ENCODE peak calls at places on chromosomes 1 and 21, in seven cellular contexts. One of them, this sample, is unnamed.

GRCh38 chr1:113818585-113818984 is 6.3 kb upstream of the RSBN1 start:
- DNase-seq in GM20000: no peak
- DNase-seq in A549: no peak
- DNase-seq in endothelial cell: no peak
- DNase-seq in WTC11: no peak
- DNase-seq in GM12865: no peak
- DNase-seq in AG04450: no peak
- DNase-seq in this sample: no peak

GRCh38 chr21:44893948-44894656 is 20.6 kb upstream of the PTTG1IP start:
- DNase-seq in GM20000: no peak
- DNase-seq in A549: no peak
- DNase-seq in endothelial cell: no peak
- DNase-seq in WTC11: no peak
- DNase-seq in GM12865: no peak
- DNase-seq in AG04450: no peak
- DNase-seq in this sample: peak; percentile 10

GRCh38 chr1:62433861-62434611 is 2.8 kb upstream of the USP1 start:
- DNase-seq in GM20000: no peak
- DNase-seq in A549: no peak
- DNase-seq in endothelial cell: no peak
- DNase-seq in WTC11: no peak
- DNase-seq in GM12865: peak; percentile 13
- DNase-seq in AG04450: no peak
- DNase-seq in this sample: no peak

GRCh38 chr1:198850196-198850595 is 211.4 kb downstream of the PTPRC start:
- DNase-seq in GM20000: no peak
- DNase-seq in A549: no peak
- DNase-seq in endothelial cell: no peak
- DNase-seq in WTC11: no peak
- DNase-seq in GM12865: no peak
- DNase-seq in AG04450: no peak
- DNase-seq in this sample: no peak

GRCh38 chr1:10736623-10737267 is 59.7 kb downstream of the CASZ1 start:
- DNase-seq in GM20000: no peak
- DNase-seq in A549: no peak
- DNase-seq in endothelial cell: no peak
- DNase-seq in WTC11: no peak
- DNase-seq in GM12865: no peak
- DNase-seq in AG04450: no peak
- DNase-seq in this sample: no peak

GRCh38 chr21:45453308-45453950 is 48.5 kb downstream of the COL18A1 start:
- DNase-seq in GM20000: no peak
- DNase-seq in A549: no peak
- DNase-seq in endothelial cell: no peak
- DNase-seq in WTC11: no peak
- DNase-seq in GM12865: no peak
- DNase-seq in AG04450: no peak
- DNase-seq in this sample: peak; percentile 9

GRCh38 chr1:66768935-66769334 is 16.7 kb downstream of the DYNLT5 start:
- DNase-seq in GM20000: no peak
- DNase-seq in A549: no peak
- DNase-seq in endothelial cell: no peak
- DNase-seq in WTC11: no peak
- DNase-seq in GM12865: no peak
- DNase-seq in AG04450: no peak
- DNase-seq in this sample: no peak

GRCh38 chr1:112956503-112957132 is 622 bp upstream of the SLC16A1 start:
- DNase-seq in GM20000: no peak
- DNase-seq in A549: no peak
- DNase-seq in endothelial cell: no peak
- DNase-seq in WTC11: no peak
- DNase-seq in GM12865: peak; percentile 59
- DNase-seq in AG04450: no peak
- DNase-seq in this sample: no peak

GRCh38 chr1:239719642-239720258 is 333.4 kb downstream of the CHRM3 start:
- DNase-seq in GM20000: no peak
- DNase-seq in A549: no peak
- DNase-seq in endothelial cell: peak; percentile 4
- DNase-seq in WTC11: no peak
- DNase-seq in GM12865: no peak
- DNase-seq in AG04450: no peak
- DNase-seq in this sample: no peak

GRCh38 chr1:47174621-47175020 is 15.2 kb downstream of the PDZK1IP1 start:
- DNase-seq in GM20000: no peak
- DNase-seq in A549: no peak
- DNase-seq in endothelial cell: no peak
- DNase-seq in WTC11: no peak
- DNase-seq in GM12865: no peak
- DNase-seq in AG04450: no peak
- DNase-seq in this sample: no peak

GRCh38 chr1:94014635-94015488 is 105.6 kb upstream of the GCLM start:
- DNase-seq in GM20000: no peak
- DNase-seq in A549: no peak
- DNase-seq in endothelial cell: no peak
- DNase-seq in WTC11: no peak
- DNase-seq in GM12865: no peak
- DNase-seq in AG04450: no peak
- DNase-seq in this sample: no peak

GRCh38 chr1:201267481-201268229 is 15.7 kb upstream of the PKP1 start:
- DNase-seq in GM20000: no peak
- DNase-seq in A549: no peak
- DNase-seq in endothelial cell: no peak
- DNase-seq in WTC11: no peak
- DNase-seq in GM12865: no peak
- DNase-seq in AG04450: no peak
- DNase-seq in this sample: no peak
- TF ChIP-seq CTCF in GM20000: no peak
- TF ChIP-seq CTCF in A549: no peak
- TF ChIP-seq CTCF in endothelial cell: no peak
- TF ChIP-seq CTCF in WTC11: no peak
- TF ChIP-seq CTCF in GM12865: no peak
- TF ChIP-seq CTCF in AG04450: no peak
- TF ChIP-seq CTCF in this sample: no peak

GRCh38 chr1:23081376-23081775 is 62.1 kb downstream of the KDM1A start:
- DNase-seq in GM20000: no peak
- DNase-seq in A549: peak; percentile 22
- DNase-seq in endothelial cell: no peak
- DNase-seq in WTC11: peak; percentile 22
- DNase-seq in GM12865: peak; percentile 19
- DNase-seq in AG04450: no peak
- DNase-seq in this sample: no peak
- TF ChIP-seq CTCF in GM20000: no peak
- TF ChIP-seq CTCF in A549: no peak
- TF ChIP-seq CTCF in endothelial cell: peak; percentile 47
- TF ChIP-seq CTCF in WTC11: peak; percentile 26
- TF ChIP-seq CTCF in GM12865: peak; percentile 13
- TF ChIP-seq CTCF in AG04450: no peak
- TF ChIP-seq CTCF in this sample: no peak

GRCh38 chr1:209595599-209595998 is 12.1 kb downstream of the CAMK1G start:
- DNase-seq in GM20000: no peak
- DNase-seq in A549: no peak
- DNase-seq in endothelial cell: no peak
- DNase-seq in WTC11: no peak
- DNase-seq in GM12865: no peak
- DNase-seq in AG04450: no peak
- DNase-seq in this sample: no peak
- TF ChIP-seq CTCF in GM20000: no peak
- TF ChIP-seq CTCF in A549: no peak
- TF ChIP-seq CTCF in endothelial cell: no peak
- TF ChIP-seq CTCF in WTC11: no peak
- TF ChIP-seq CTCF in GM12865: no peak
- TF ChIP-seq CTCF in AG04450: no peak
- TF ChIP-seq CTCF in this sample: no peak

DNA sequence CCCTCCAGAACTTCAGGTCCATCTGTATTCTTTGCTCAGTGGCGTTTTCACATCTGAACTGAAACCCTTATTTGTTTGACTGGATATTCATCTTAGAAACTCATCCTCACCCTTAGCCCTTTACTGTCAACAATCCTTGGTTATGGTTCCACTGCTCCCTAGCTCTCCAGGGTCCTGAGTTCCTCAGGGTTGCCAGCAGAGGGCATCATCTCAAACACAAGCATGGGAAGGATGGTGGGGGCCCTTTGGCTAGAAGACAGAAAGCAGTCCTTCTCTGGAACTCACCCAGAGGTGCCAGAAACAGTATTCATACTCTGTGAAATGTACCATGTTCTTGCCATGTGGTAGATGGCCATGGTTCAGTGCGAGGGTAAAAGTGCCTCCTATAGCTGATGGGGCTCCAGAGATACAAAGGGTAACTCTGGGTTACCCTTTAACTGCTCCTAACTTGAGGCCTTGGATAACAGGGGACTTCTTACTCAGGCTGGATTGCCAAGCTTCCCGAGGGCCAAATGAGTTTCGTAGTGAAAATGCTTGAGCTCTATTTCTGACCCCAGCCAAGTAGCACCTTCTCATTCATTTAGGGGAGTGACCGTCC is 11.3 kb downstream of the NCSTN start:
- DNase-seq in GM20000: no peak
- DNase-seq in A549: peak; percentile 48
- DNase-seq in endothelial cell: peak; percentile 47
- DNase-seq in WTC11: peak; percentile 49
- DNase-seq in GM12865: peak; percentile 35
- DNase-seq in AG04450: no peak
- DNase-seq in this sample: peak; percentile 49
- TF ChIP-seq CTCF in GM20000: peak; percentile 42
- TF ChIP-seq CTCF in A549: peak; percentile 43
- TF ChIP-seq CTCF in endothelial cell: peak; percentile 46
- TF ChIP-seq CTCF in WTC11: peak; percentile 25
- TF ChIP-seq CTCF in GM12865: peak; percentile 48
- TF ChIP-seq CTCF in AG04450: peak; percentile 55
- TF ChIP-seq CTCF in this sample: peak; percentile 46

DNA sequence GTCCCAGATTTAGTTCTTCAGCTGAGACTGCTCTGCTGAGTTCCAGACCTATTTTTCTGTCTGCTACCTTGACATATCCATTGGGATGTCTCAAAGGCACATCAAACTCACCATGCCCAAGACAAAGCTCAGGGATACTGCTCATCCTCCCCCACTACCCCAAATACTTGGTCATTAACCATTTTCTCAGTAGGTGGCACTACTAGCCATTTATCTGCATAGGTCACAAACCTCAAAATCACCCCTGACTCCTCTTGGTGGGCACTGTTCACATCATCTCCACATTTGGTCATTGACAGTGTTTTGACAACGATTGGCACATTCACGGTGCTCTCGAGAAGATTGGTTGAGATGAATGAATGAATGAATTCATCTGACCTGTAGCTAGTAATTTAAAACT is 32.1 kb downstream of the CACNA1S start:
- DNase-seq in GM20000: no peak
- DNase-seq in A549: no peak
- DNase-seq in endothelial cell: no peak
- DNase-seq in WTC11: no peak
- DNase-seq in GM12865: no peak
- DNase-seq in AG04450: no peak
- DNase-seq in this sample: no peak
- TF ChIP-seq CTCF in GM20000: no peak
- TF ChIP-seq CTCF in A549: no peak
- TF ChIP-seq CTCF in endothelial cell: no peak
- TF ChIP-seq CTCF in WTC11: no peak
- TF ChIP-seq CTCF in GM12865: no peak
- TF ChIP-seq CTCF in AG04450: no peak
- TF ChIP-seq CTCF in this sample: no peak

GRCh38 chr1:150748859-150749719 is 16.5 kb downstream of the CTSS start:
- DNase-seq in GM20000: no peak
- DNase-seq in A549: no peak
- DNase-seq in endothelial cell: no peak
- DNase-seq in WTC11: no peak
- DNase-seq in GM12865: no peak
- DNase-seq in AG04450: no peak
- DNase-seq in this sample: no peak

GRCh38 chr1:150751443-150751842 is 14.1 kb downstream of the CTSS start:
- DNase-seq in GM20000: no peak
- DNase-seq in A549: no peak
- DNase-seq in endothelial cell: no peak
- DNase-seq in WTC11: no peak
- DNase-seq in GM12865: no peak
- DNase-seq in AG04450: no peak
- DNase-seq in this sample: no peak

GRCh38 chr1:150753416-150753815 is 12.2 kb downstream of the CTSS start:
- DNase-seq in GM20000: no peak
- DNase-seq in A549: no peak
- DNase-seq in endothelial cell: no peak
- DNase-seq in WTC11: no peak
- DNase-seq in GM12865: no peak
- DNase-seq in AG04450: no peak
- DNase-seq in this sample: no peak

DNA sequence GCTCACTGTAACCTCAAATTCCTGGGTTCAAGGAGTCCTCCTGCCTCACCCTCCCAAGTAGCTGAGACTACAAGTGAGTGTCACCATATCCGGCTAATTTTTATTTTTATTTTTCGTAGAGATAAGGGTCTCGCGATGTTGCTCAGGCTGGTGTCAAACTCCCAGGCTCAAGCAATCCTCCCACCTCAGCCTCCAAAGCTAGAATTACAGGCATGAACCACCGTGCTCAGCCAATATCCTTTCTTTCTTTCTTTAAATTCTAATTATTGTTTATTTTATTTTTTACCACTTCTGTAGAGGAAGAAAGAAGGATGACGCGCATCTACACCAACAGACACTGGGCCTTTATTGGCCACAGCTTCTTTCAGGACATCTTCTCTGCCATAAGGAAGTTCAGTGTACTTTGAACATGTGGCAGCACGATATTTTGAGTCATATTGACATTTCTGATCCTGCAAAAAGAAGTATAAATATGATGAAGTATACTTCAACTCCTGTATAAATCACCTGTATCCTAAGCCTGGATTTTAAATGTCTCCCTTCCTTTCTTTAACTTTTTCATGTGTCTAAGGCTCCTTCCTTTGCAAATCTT is 15.8 kb downstream of the CTSS start:
- DNase-seq in GM20000: no peak
- DNase-seq in A549: no peak
- DNase-seq in endothelial cell: no peak
- DNase-seq in WTC11: no peak
- DNase-seq in GM12865: no peak
- DNase-seq in AG04450: no peak
- DNase-seq in this sample: no peak
- TF ChIP-seq CTCF in GM20000: no peak
- TF ChIP-seq CTCF in A549: no peak
- TF ChIP-seq CTCF in endothelial cell: no peak
- TF ChIP-seq CTCF in WTC11: no peak
- TF ChIP-seq CTCF in GM12865: no peak
- TF ChIP-seq CTCF in AG04450: no peak
- TF ChIP-seq CTCF in this sample: no peak

GRCh38 chr1:59290173-59290954 is 6.5 kb upstream of the FGGY start:
- DNase-seq in GM20000: peak; percentile 51
- DNase-seq in A549: peak; percentile 13
- DNase-seq in endothelial cell: peak; percentile 30
- DNase-seq in WTC11: peak; percentile 53
- DNase-seq in GM12865: peak; percentile 79
- DNase-seq in AG04450: no peak
- DNase-seq in this sample: no peak
- TF ChIP-seq CTCF in GM20000: peak; percentile 43
- TF ChIP-seq CTCF in A549: no peak
- TF ChIP-seq CTCF in endothelial cell: no peak
- TF ChIP-seq CTCF in WTC11: no peak
- TF ChIP-seq CTCF in GM12865: peak; percentile 51
- TF ChIP-seq CTCF in AG04450: peak; percentile 38
- TF ChIP-seq CTCF in this sample: no peak

DNA sequence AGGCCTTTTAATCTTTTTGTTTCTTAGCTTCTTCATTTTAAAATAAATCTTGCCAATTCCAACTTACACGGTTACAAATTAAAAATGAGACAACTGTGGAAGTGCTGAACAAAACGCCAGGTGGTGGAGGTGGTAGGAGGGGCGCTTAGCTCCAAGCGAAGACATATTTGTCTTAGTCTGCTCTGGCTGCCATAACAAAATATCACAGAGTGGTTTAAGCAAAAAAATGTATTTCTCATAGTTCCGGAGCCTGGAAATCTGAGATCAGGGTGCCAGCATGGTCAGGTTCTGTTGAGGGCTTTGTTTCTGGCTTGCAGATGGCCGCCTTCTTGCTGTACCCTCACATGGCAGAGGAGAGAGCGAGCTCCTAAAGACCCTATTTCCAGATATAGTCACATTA is 14.9 kb downstream of the IER5 start:
- DNase-seq in GM20000: no peak
- DNase-seq in A549: no peak
- DNase-seq in endothelial cell: no peak
- DNase-seq in WTC11: no peak
- DNase-seq in GM12865: no peak
- DNase-seq in AG04450: no peak
- DNase-seq in this sample: no peak
- TF ChIP-seq CTCF in GM20000: no peak
- TF ChIP-seq CTCF in A549: no peak
- TF ChIP-seq CTCF in endothelial cell: no peak
- TF ChIP-seq CTCF in WTC11: no peak
- TF ChIP-seq CTCF in GM12865: no peak
- TF ChIP-seq CTCF in AG04450: no peak
- TF ChIP-seq CTCF in this sample: no peak